ENCODE peak calls at places on chromosome 13, in nine cellular contexts. N is ovary; E is GM04504; L is spleen; S is stimulated activated CD4-positive, alpha-beta T cell treated with anti-CD3 and anti-CD28 coated beads, TNF-alpha, amount 100 ng/mL, for 4 hours; W is naive thymus-derived CD4-positive, alpha-beta T cell; M is AG09319; C is brain pericyte; P is Right ventricle myocardium superior. U is an unnamed sample.

GRCh38 chr13:106213028-106213427 is 322.4 kb downstream of the EFNB2 start:
- DNase-seq in L (no peak), W (no peak), M (no peak), P (no peak), N (no peak), S (no peak), E (no peak), C (no peak), U (no peak)

GRCh38 chr13:38103851-38104250 is 234.3 kb upstream of the TRPC4 start:
- DNase-seq in W (no peak), N (no peak), E (no peak), P (no peak), L (no peak), C (no peak), M (no peak), S (no peak), U (no peak)

GRCh38 chr13:52070929-52071523 is 46.5 kb downstream of the UTP14C start:
- DNase-seq in C (no peak), S (peak; percentile 0), N (no peak), E (peak; percentile 26), M (no peak), W (no peak), P (no peak), L (no peak), U (no peak)

GRCh38 chr13:73216381-73216831 is 157.6 kb downstream of the KLF5 start:
- DNase-seq in S (no peak), P (no peak), W (no peak), E (peak; percentile 90), M (peak; percentile 80), L (no peak), C (no peak), N (no peak), U (no peak)

GRCh38 chr13:94992277-94992989 is 280.1 kb upstream of the SOX21 start:
- DNase-seq in W (no peak), C (no peak), S (no peak), E (no peak), L (no peak), N (no peak), M (no peak), P (no peak), U (no peak)

GRCh38 chr13:51416107-51416506 is 36.7 kb downstream of the INTS6 start:
- DNase-seq in W (no peak), E (no peak), S (no peak), L (no peak), N (no peak), M (no peak), P (no peak), C (no peak), U (no peak)

GRCh38 chr13:31209172-31209818 is 9.5 kb downstream of the B3GLCT start:
- DNase-seq in L (no peak), W (no peak), E (peak; percentile 37), C (no peak), M (no peak), P (peak; percentile 73), N (peak; percentile 53), S (no peak), U (peak; percentile 78)

GRCh38 chr13:39818953-39819352 is 163.5 kb downstream of the COG6 start:
- DNase-seq in N (peak; percentile 85), W (no peak), L (no peak), M (no peak), S (no peak), E (no peak), C (peak; percentile 40), P (no peak), U (peak; percentile 72)

GRCh38 chr13:107339209-107339608 is 771.3 kb upstream of the ARGLU1 start:
- DNase-seq in N (no peak), L (no peak), P (no peak), C (no peak), S (no peak), M (no peak), W (no peak), E (no peak), U (no peak)

GRCh38 chr13:67224148-67224846 is 5.8 kb downstream of the PCDH9 start:
- DNase-seq in W (peak; percentile 48), C (peak; percentile 65), L (peak; percentile 85), S (no peak), P (peak; percentile 85), E (peak; percentile 35), N (peak; percentile 71), M (peak; percentile 29), U (peak; percentile 76)